ENCODE peak calls at places on chromosomes 12 and 14, in seven cellular contexts. S is IMR-90; B is right cardiac atrium; U is CD4-positive, alpha-beta memory T cell; O is tibial artery; G is PC-9; K is thyroid gland. Z is an unnamed sample. For H3K9me3, the result is how much of the 10 kb centered on the place peaks cover.

GRCh38 chr14:75132374-75133086 is 5.7 kb upstream of the NEK9 start:
- DNase-seq in G (peak), O (no peak), B (no peak), U (peak), K (peak), S (peak), Z (no peak)

GRCh38 chr12:9323144-9323681 is 115.0 kb upstream of the PZP start:
- DNase-seq in G (no peak), O (no peak), U (no peak), S (no peak), K (no peak), B (no peak), Z (no peak)

GRCh38 chr12:106675651-106676435 is 93.0 kb downstream of the RFX4 start:
- DNase-seq in S (no peak), K (no peak), O (no peak), B (no peak), U (no peak), G (no peak), Z (no peak)

GRCh38 chr14:68911594-68912227 is 67.4 kb downstream of the ACTN1 start:
- DNase-seq in B (peak), G (peak), S (peak), O (peak), U (peak), K (peak), Z (peak)

GRCh38 chr12:103698752-103699540 is 111.9 kb downstream of the STAB2 start:
- DNase-seq in G (no peak), O (no peak), K (no peak), S (no peak), U (no peak), B (no peak), Z (no peak)

GRCh38 chr12:97275261-97276197 is 187.1 kb upstream of the RMST start:
- DNase-seq in O (peak), S (no peak), G (no peak), K (peak), B (no peak), U (no peak), Z (no peak)

GRCh38 chr14:68824517-68825347 is 31.9 kb upstream of the ZFP36L1 start:
- DNase-seq in B (peak), K (peak), G (peak), O (peak), S (peak), U (no peak), Z (peak)

GRCh38 chr12:124543052-124543590 is 24.3 kb downstream of the NCOR2 start:
- DNase-seq in G (no peak), O (no peak), U (peak), S (no peak), B (peak), K (no peak), Z (no peak)

GRCh38 chr12:111764120-111764821 is 2.5 kb upstream of the ALDH2 start:
- DNase-seq in K (no peak), S (no peak), O (no peak), B (no peak), G (no peak), U (no peak), Z (no peak)

DNA sequence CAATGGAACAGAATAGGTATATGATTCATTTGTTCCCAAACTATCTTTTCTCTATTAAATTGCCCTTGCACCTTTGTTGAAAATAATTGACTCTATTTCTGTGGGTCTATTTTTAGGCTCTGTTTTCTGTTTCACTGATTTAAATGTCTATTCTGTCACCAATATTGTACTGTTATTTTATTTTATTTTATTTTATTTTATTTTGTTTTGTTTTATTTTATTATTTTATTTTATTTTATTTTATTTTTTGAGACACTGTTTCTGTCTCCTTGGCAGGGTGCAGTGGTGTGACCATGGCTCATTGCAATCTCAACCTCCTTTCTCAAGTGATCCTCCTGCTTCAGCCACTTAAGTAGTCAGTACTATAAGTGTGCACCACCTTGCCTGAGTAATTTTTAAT is 34.9 kb downstream of the OR4N2 start:
- DNase-seq in U (no peak), K (no peak), S (no peak), G (no peak), B (no peak), O (no peak), Z (no peak)
- H3K9me3 ChIP-seq in U (under half), K (under half), S (under half), G (under half), B (under half), O (under half), Z (under half)

GRCh38 chr12:34341362-34341733 is 319.1 kb downstream of the ALG10 start:
- DNase-seq in K (no peak), S (no peak), B (no peak), O (no peak), G (no peak), U (no peak), Z (no peak)
- H3K9me3 ChIP-seq in K (under half), S (under half), B (under half), O (half or more), G (under half), U (under half), Z (under half)

GRCh38 chr14:66813636-66814035 is 305.7 kb downstream of the GPHN start:
- DNase-seq in B (no peak), O (no peak), U (no peak), S (no peak), K (no peak), G (no peak), Z (no peak)

DNA sequence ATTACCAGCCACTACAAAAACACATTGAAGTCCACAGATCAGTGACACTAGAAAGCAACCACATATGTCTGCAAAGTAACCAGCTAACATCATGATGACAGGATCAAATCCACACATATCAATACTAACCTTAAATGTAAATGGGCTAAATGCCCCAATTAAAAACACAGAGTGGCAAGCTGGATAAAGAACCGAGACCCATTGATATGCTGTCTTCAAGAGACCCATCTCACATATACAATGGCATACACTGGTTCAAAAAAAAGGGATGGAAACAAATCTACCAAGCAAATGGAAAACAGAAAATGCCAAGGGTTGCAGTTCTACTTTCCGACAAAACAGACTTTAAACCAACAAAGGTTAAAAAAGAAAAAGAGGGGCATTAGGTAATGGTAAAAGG is 307.7 kb downstream of the GPHN start:
- DNase-seq in S (no peak), B (no peak), O (no peak), G (no peak), K (no peak), U (no peak), Z (no peak)
- H3K9me3 ChIP-seq in S (under half), B (under half), O (under half), G (under half), K (under half), U (under half), Z (under half)

GRCh38 chr14:103204852-103205540 is 81.7 kb downstream of the TNFAIP2 start:
- DNase-seq in O (no peak), U (no peak), G (no peak), S (peak), B (no peak), K (no peak), Z (no peak)
- H3K9me3 ChIP-seq in O (under half), U (under half), G (under half), S (under half), B (under half), K (under half), Z (under half)

Z was measured in SJSA1.